ENCODE peak calls at places on chromosomes 5 and 9, in eight cellular contexts. N is stomach, W is HCT116, D is OCI-LY7, E is neural crest cell, I is A549, X is Calu3, G is body of pancreas. P is an unnamed sample.

GRCh38 chr5:147310059-147310704 is 75.4 kb downstream of the STK32A start:
- DNase-seq in W (peak), E (no peak), N (peak), D (no peak), I (peak), X (peak), G (peak), P (no peak)

GRCh38 chr5:170238456-170238855 is 5.7 kb downstream of the C5orf58 start:
- DNase-seq in E (no peak), W (no peak), X (no peak), N (no peak), D (no peak), I (no peak), G (no peak), P (no peak)

GRCh38 chr5:66454186-66455078 is 141.8 kb upstream of the MAST4 start:
- DNase-seq in E (no peak), X (no peak), N (no peak), G (peak), W (no peak), I (no peak), D (no peak), P (no peak)

GRCh38 chr9:32738501-32739172 is 44.7 kb upstream of the TMEM215 start:
- DNase-seq in E (no peak), X (peak), W (peak), G (no peak), D (no peak), N (no peak), I (peak), P (no peak)

GRCh38 chr5:179416906-179417470 is 71.7 kb upstream of the ADAMTS2 start:
- DNase-seq in N (no peak), E (no peak), W (no peak), G (no peak), I (no peak), X (no peak), D (no peak), P (no peak)

GRCh38 chr9:126916909-126917308 is 2.3 kb downstream of the RALGPS1 start:
- DNase-seq in X (no peak), W (peak), N (no peak), G (no peak), E (no peak), D (peak), I (peak), P (no peak)

GRCh38 chr5:10591159-10591558 is 27.3 kb downstream of the ANKRD33B start:
- DNase-seq in N (no peak), I (no peak), E (no peak), X (no peak), D (no peak), G (no peak), W (no peak), P (no peak)

GRCh38 chr9:127014210-127014609 is 99.6 kb downstream of the RALGPS1 start:
- DNase-seq in D (no peak), I (no peak), E (no peak), N (no peak), W (no peak), G (no peak), X (no peak), P (no peak)

GRCh38 chr5:83955916-83956315 is 235.3 kb upstream of the HAPLN1 start:
- DNase-seq in X (no peak), E (no peak), D (no peak), G (no peak), N (no peak), I (no peak), W (no peak), P (no peak)

GRCh38 chr9:131394464-131395026 is 659 bp downstream of the PRRC2B start:
- DNase-seq in I (no peak), E (no peak), D (peak), G (peak), X (no peak), N (peak), W (no peak), P (peak)

GRCh38 chr5:132095745-132096084 is 22.1 kb downstream of the CSF2 start:
- DNase-seq in W (no peak), X (no peak), I (no peak), D (no peak), N (no peak), E (no peak), G (no peak), P (no peak)

GRCh38 chr5:156394642-156395393 is 67.9 kb downstream of the SGCD start:
- DNase-seq in I (no peak), N (no peak), D (no peak), W (no peak), G (no peak), E (no peak), X (no peak), P (no peak)

GRCh38 chr9:131776473-131776872 is 36.6 kb upstream of the RAPGEF1 start:
- DNase-seq in I (peak), D (peak), N (no peak), W (peak), G (no peak), E (peak), X (peak), P (peak)

GRCh38 chr9:104412238-104412637 is 91.8 kb upstream of the OR13F1 start:
- DNase-seq in D (peak), E (no peak), W (peak), I (peak), X (no peak), N (no peak), G (no peak), P (no peak)

GRCh38 chr5:177493795-177494355 is 3.5 kb downstream of the PDLIM7 start:
- DNase-seq in G (no peak), W (no peak), N (no peak), X (no peak), D (no peak), I (no peak), E (no peak), P (no peak)

GRCh38 chr5:51902512-51902911 is 519.3 kb downstream of the ISL1 start:
- DNase-seq in G (no peak), N (no peak), I (no peak), D (no peak), W (no peak), X (no peak), E (no peak), P (no peak)

GRCh38 chr5:111707624-111708165 is 49.3 kb downstream of the NREP start:
- DNase-seq in W (no peak), D (no peak), G (no peak), E (no peak), I (no peak), X (peak), N (no peak), P (no peak)

GRCh38 chr5:65612298-65612907 is 11.7 kb downstream of the TRIM23 start:
- DNase-seq in E (no peak), W (no peak), X (peak), N (no peak), D (no peak), G (no peak), I (no peak), P (no peak)

GRCh38 chr9:86732514-86732913 is 214.8 kb downstream of the GAS1 start:
- DNase-seq in I (no peak), E (no peak), N (no peak), D (no peak), W (no peak), G (peak), X (no peak), P (no peak)

GRCh38 chr5:6419340-6419852 is 29.3 kb upstream of the UBE2QL1 start:
- DNase-seq in X (no peak), N (no peak), I (peak), E (no peak), G (peak), W (no peak), D (no peak), P (no peak)

GRCh38 chr5:95881833-95882232 is 59.3 kb upstream of the GLRX start:
- DNase-seq in D (no peak), I (no peak), X (no peak), G (peak), N (no peak), W (no peak), E (no peak), P (no peak)

GRCh38 chr9:137387034-137387890 is 35.7 kb downstream of the EXD3 start:
- DNase-seq in N (no peak), I (no peak), W (no peak), G (no peak), D (no peak), E (no peak), X (no peak), P (no peak)

GRCh38 chr5:16179936-16180788 is 571 bp upstream of the MARCHF11 start:
- DNase-seq in G (no peak), D (no peak), X (no peak), N (no peak), W (no peak), E (no peak), I (no peak), P (peak)

GRCh38 chr5:142388696-142389095 is 63.9 kb upstream of the SPRY4 start:
- DNase-seq in N (no peak), X (no peak), D (no peak), W (no peak), I (peak), E (no peak), G (no peak), P (no peak)

GRCh38 chr5:78046006-78046405 is 248.5 kb downstream of the AP3B1 start:
- DNase-seq in E (no peak), I (no peak), X (no peak), G (no peak), N (no peak), W (no peak), D (no peak), P (no peak)

DNA sequence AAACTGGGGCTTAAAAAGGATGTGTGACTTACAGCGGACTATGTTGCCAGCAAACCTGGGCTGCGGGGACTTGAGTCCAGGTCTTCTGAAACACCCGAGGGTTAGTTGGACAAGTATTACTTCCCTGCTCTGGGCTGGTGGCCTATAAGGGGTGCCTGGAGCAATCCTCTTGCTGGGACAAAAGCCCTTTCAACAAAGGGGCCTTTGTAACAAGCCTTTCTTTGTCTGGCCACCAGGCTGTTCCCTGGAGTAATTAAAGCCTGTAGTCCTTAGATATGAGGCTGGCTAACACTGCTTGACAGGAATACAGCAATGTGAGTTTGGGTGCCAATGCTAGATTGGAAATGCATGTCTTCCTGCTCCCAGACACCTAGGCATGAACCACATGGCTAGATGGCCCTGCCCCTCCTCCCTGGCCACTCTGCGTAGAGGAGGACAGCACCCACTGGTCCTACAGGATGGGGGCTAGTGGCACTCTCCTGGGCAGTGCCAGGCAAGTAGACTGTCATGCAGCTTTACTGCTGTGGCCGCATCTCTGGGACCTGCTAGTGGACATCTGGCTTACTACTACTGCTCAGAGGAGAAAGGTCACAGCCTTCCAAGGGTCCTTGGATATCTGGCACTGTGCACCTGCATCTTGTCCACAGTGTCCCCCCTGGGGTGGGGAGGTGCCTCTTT is 343.1 kb downstream of the ZSWIM6 start:
- DNase-seq in D (no peak), X (peak), W (peak), I (peak), N (no peak), G (peak), E (peak), P (no peak)
- TF ChIP-seq CTCF in D (no peak), X (no peak), W (no peak), I (no peak), N (no peak), G (no peak), E (no peak), P (peak)

DNA sequence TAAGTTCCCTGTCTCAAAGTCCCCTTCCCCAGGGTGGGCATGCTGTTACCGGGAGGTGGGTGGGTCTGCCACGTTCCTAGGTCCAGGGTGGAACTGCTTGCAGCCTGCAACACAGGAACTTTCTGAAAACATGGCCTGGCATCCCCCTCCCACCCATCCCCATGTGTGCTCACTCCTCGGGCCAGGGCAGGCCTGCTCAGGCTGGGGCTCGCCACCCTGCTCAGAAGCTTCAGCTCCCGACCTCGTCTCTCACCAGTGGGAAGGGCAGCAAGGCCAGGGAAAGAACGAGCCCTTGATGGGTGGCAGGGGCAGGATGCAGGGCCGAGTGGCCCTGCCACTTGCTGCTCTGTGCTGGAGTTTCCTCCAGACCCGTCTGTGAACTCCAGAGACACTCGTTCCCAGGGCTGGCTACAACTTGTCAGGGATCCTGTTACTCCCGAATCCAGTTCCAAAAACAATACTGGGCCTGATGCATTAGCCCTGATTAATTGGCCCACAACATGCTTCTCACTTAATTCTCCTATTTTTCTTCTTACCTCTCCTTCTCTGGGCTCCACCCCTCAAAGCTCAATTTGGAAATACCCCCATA is 197.3 kb downstream of the SLIT3 start:
- DNase-seq in X (no peak), G (no peak), W (no peak), N (no peak), I (no peak), E (no peak), D (no peak), P (no peak)
- TF ChIP-seq CTCF in X (no peak), G (no peak), W (no peak), N (no peak), I (no peak), E (no peak), D (no peak), P (no peak)

DNA sequence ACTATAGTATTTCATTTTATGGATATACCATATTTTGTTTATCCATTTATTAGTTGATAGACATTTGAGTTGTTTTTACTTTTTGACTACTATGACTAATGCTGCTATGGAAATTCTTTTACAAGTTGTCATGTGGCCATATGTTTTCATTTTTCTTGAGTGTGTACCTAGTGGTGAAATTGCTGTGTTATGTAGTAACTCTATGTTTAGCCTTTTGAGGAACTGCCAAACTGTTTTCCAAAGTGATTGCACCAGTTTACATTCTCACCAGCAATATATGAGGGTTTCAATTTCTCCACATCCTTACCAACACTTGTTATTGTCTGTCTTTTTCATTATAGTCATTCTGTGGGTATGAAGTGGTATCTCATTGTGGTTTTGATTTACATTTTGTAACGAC is 75.4 kb downstream of the GRIA1 start:
- DNase-seq in I (no peak), E (no peak), N (no peak), X (no peak), G (no peak), W (no peak), D (no peak), P (no peak)
- TF ChIP-seq CTCF in I (no peak), E (no peak), N (no peak), X (no peak), G (no peak), W (no peak), D (no peak), P (no peak)

DNA sequence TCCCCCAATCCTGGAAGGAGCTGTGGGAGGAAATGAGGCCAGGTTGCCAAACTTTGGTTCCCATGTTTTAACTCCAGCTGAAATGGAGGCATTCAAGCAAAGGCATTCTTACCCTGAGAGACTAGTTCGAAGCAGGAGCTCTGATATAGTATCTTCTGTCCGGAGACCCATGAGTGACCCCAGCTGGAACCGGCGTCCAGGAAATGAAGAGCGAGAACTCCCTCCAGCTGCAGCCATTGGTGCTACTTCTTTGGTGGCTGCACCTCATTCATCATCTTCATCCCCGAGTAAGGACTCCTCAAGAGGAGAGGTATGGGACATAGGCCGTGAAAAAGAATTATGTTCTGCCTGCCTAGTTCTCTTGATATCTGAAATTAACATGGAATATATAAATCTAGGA is 75.7 kb downstream of the GAPVD1 start:
- DNase-seq in W (no peak), X (no peak), G (no peak), N (no peak), E (no peak), D (no peak), I (peak), P (no peak)
- TF ChIP-seq CTCF in W (no peak), X (no peak), G (no peak), N (no peak), E (no peak), D (peak), I (no peak), P (no peak)

P was measured in endothelial cell.